ENCODE peak calls at places on chromosomes 16 and 17, in five cellular contexts. Q is mesenchymal stem cell; D is dorsolateral prefrontal cortex; C is CD4-positive, alpha-beta memory T cell; R is adrenal gland. U is an unnamed sample.

GRCh38 chr17:21058098-21058893 is 15.5 kb upstream of the USP22 start:
- DNase-seq in C (no peak), R (no peak), D (no peak), Q (peak; percentile 65), U (no peak)

GRCh38 chr16:19589771-19590302 is 34.3 kb downstream of the VPS35L start:
- DNase-seq in C (no peak), D (no peak), R (no peak), Q (peak; percentile 86), U (no peak)

GRCh38 chr17:32211671-32212070 is 54.0 kb upstream of the RHBDL3 start:
- DNase-seq in Q (no peak), C (no peak), R (no peak), D (no peak), U (no peak)

GRCh38 chr17:79026345-79027273 is 2.6 kb downstream of the C1QTNF1 start:
- DNase-seq in R (peak; percentile 83), C (no peak), D (no peak), Q (peak; percentile 51), U (no peak)

GRCh38 chr17:6506679-6507231 is 49.6 kb downstream of the PITPNM3 start:
- DNase-seq in D (no peak), Q (no peak), C (no peak), R (peak; percentile 41), U (no peak)

GRCh38 chr17:43171761-43172487 is 910 bp downstream of the NBR1 start:
- DNase-seq in D (no peak), R (peak; percentile 62), Q (peak; percentile 90), C (no peak), U (no peak)

GRCh38 chr16:22898131-22898530 is 84.2 kb downstream of the HS3ST2 start:
- DNase-seq in R (no peak), Q (no peak), C (no peak), D (no peak), U (no peak)

GRCh38 chr16:507996-508395 is 19.5 kb upstream of the CAPN15 start:
- DNase-seq in Q (no peak), C (no peak), D (no peak), R (no peak), U (no peak)

GRCh38 chr16:50043358-50043757 is 18.3 kb downstream of the CNEP1R1 start:
- DNase-seq in Q (no peak), D (no peak), R (no peak), C (no peak), U (no peak)

GRCh38 chr16:56041556-56042140 is 149.6 kb upstream of the GNAO1 start:
- DNase-seq in D (no peak), Q (no peak), R (no peak), C (peak; percentile 34), U (no peak)

GRCh38 chr16:11245222-11245737 is 10.7 kb downstream of the SOCS1 start:
- DNase-seq in Q (no peak), D (no peak), R (no peak), C (no peak), U (no peak)

GRCh38 chr17:77527394-77527793 is 386.6 kb downstream of the SEC14L1 start:
- DNase-seq in C (no peak), R (no peak), Q (no peak), D (no peak), U (no peak)

GRCh38 chr17:13598353-13599167 is 3.2 kb downstream of the HS3ST3A1 start:
- DNase-seq in D (no peak), C (no peak), Q (peak; percentile 6), R (no peak), U (no peak)

GRCh38 chr17:8021565-8022357 is 17.1 kb upstream of the ALOX15B start:
- DNase-seq in Q (no peak), C (no peak), R (no peak), D (no peak), U (no peak)

GRCh38 chr17:4304417-4305027 is 40.7 kb upstream of the ANKFY1 start:
- DNase-seq in Q (peak; percentile 66), C (peak; percentile 45), D (no peak), R (no peak), U (peak; percentile 2)

GRCh38 chr17:28552201-28552999 is at the start of gene UNC119:
- DNase-seq in D (peak; percentile 65), C (peak; percentile 78), Q (peak; percentile 65), R (peak; percentile 67), U (peak; percentile 14)

GRCh38 chr16:86628614-86629013 is 50.3 kb downstream of the FOXL1 start:
- DNase-seq in R (no peak), Q (peak; percentile 24), D (no peak), C (no peak), U (no peak)

GRCh38 chr17:35764123-35764991 is 3.7 kb downstream of the C17orf50 start:
- DNase-seq in C (peak; percentile 80), Q (peak; percentile 87), R (peak; percentile 87), D (peak; percentile 76), U (peak; percentile 67)

GRCh38 chr17:50839591-50840310 is 4.4 kb downstream of the WFIKKN2 start:
- DNase-seq in Q (no peak), D (no peak), R (no peak), C (no peak), U (no peak)

GRCh38 chr17:10527419-10527818 is 9.1 kb upstream of the MYH1 start:
- DNase-seq in Q (no peak), R (no peak), D (no peak), C (no peak), U (no peak)

GRCh38 chr17:37710344-37710886 is 34.4 kb downstream of the HNF1B start:
- DNase-seq in C (no peak), Q (peak; percentile 85), D (no peak), R (no peak), U (no peak)

GRCh38 chr17:66667491-66668030 is 167.4 kb upstream of the CACNG5 start:
- DNase-seq in C (peak; percentile 69), R (no peak), D (no peak), Q (no peak), U (no peak)

GRCh38 chr17:69609495-69610315 is 195.2 kb downstream of the MAP2K6 start:
- DNase-seq in C (no peak), D (no peak), R (no peak), Q (peak; percentile 54), U (no peak)

GRCh38 chr17:27985736-27986394 is 56.6 kb upstream of the NLK start:
- DNase-seq in C (no peak), Q (no peak), R (no peak), D (no peak), U (no peak)

GRCh38 chr17:57756941-57757340 is 11.8 kb upstream of the CCDC182 start:
- DNase-seq in D (no peak), C (no peak), Q (no peak), R (no peak), U (no peak)

GRCh38 chr17:41739661-41740352 is 5.4 kb upstream of the HAP1 start:
- DNase-seq in C (no peak), Q (peak; percentile 35), R (no peak), D (no peak), U (no peak)

GRCh38 chr16:85750021-85750826 is 672 bp downstream of the C16orf74 start:
- DNase-seq in D (no peak), Q (peak; percentile 60), R (no peak), C (no peak), U (no peak)

GRCh38 chr16:81266680-81267095 is 28.2 kb downstream of the BCO1 start:
- DNase-seq in C (no peak), D (no peak), Q (no peak), R (no peak), U (no peak)

GRCh38 chr16:67661101-67661661 is 421 bp downstream of the PARD6A start:
- DNase-seq in D (no peak), Q (peak; percentile 77), C (no peak), R (peak; percentile 52), U (no peak)

GRCh38 chr17:67435122-67435521 is 58.0 kb downstream of the PITPNC1 start:
- DNase-seq in Q (peak; percentile 33), C (peak; percentile 82), R (no peak), D (no peak), U (no peak)

GRCh38 chr17:65677932-65678331 is 116.5 kb upstream of the AXIN2 start:
- DNase-seq in Q (no peak), R (no peak), C (no peak), D (no peak), U (no peak)

GRCh38 chr16:79685871-79686270 is 85.3 kb upstream of the MAF start:
- DNase-seq in R (no peak), D (no peak), C (no peak), Q (no peak), U (no peak)

GRCh38 chr17:42553866-42554249 is 1.1 kb downstream of the HSD17B1 start:
- DNase-seq in C (no peak), D (no peak), R (peak; percentile 44), Q (no peak), U (no peak)

GRCh38 chr16:84423416-84423837 is 55.1 kb downstream of the ATP2C2 start:
- DNase-seq in C (no peak), D (no peak), Q (peak; percentile 23), R (no peak), U (no peak)

GRCh38 chr17:31517524-31517923 is 126.0 kb downstream of the RAB11FIP4 start:
- DNase-seq in R (no peak), D (no peak), C (no peak), Q (no peak), U (no peak)

DNA sequence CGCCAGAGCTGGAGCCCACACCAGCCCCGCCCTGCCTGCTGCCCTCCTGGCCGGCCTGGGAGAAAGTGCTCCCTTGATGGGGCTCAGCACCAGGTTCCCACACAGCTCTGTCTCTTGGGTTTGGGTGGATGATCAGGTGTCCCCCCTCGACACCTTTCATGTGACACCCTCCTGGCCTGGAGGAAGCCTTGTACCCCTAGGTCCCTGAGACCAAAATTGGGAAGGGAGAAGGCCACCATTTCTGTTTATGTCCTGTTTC is 19.4 kb upstream of the PLLP start:
- DNase-seq in D (no peak), Q (no peak), R (no peak), C (no peak), U (no peak)
- H3K27ac ChIP-seq in D (peak overlapping the region; percentile 71), Q (peak overlapping the region; percentile 7), R (no peak overlapping the region), C (no peak overlapping the region), U (no peak overlapping the region)

DNA sequence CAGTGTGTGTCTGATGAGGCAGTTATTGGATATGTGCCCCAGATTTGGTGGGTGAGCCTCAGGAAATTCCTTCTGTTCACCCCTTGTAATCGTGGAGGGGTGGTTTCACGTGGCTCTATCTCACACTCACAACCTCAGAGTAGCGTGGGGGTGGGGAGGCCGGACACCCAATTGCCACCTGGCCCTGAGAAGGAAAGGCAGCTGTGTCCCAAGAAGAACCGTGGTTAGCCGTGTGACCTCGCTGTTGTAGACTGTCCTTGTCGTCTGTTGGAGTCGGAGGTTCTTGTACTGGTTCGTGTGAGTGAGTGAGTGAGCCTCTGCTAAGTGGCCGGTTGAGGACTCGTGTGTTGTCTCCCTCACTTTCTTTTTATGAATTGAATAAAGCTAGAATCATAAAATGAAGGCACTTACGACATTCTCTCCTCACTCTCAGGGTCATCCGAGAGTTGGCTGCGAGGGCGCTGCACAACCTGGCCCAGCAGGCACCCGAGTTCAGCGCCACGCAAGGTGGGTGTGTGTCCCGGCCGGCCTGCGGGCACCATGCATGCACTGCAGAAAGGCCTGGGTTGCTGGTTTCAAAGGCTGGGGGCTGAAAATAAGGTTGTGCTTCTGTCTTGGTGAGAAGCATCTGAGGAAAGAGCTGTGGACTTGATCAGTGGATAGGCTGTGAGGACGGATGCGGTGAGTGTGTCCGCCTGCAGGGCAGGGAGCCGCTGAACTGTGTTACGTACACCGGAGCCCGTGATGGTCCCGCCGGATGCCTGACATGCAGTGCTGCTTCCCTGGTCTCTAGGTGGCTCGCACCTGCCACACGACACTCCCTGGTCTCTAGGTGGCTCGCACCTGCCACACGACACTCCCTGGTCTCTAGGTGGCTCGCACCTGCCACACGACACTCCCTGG is 63.4 kb upstream of the ZNF750 start:
- DNase-seq in Q (no peak), D (no peak), C (no peak), R (no peak), U (no peak)
- H3K27ac ChIP-seq in Q (no peak overlapping the region), D (no peak overlapping the region), C (no peak overlapping the region), R (no peak overlapping the region), U (no peak overlapping the region)

GRCh38 chr17:80858301-80859003 is 133.2 kb upstream of the CHMP6 start:
- DNase-seq in R (no peak), D (no peak), C (no peak), Q (no peak), U (no peak)
- H3K27ac ChIP-seq in R (no peak overlapping the region), D (peak overlapping the region; percentile 40), C (no peak overlapping the region), Q (no peak overlapping the region), U (peak overlapping the region; percentile 75)

GRCh38 chr16:71327720-71328119 is 30.8 kb upstream of the CALB2 start:
- DNase-seq in C (no peak), Q (no peak), R (no peak), D (no peak), U (no peak)
- H3K27ac ChIP-seq in C (no peak overlapping the region), Q (no peak overlapping the region), R (no peak overlapping the region), D (no peak overlapping the region), U (no peak overlapping the region)

U was measured in substantia nigra.